ENCODE peak calls at places on chromosomes 3 and 15, in eight cellular contexts. X, M, K, R, G, E, Z and H are unnamed samples.

GRCh38 chr3:160686955-160687535 is 10.1 kb downstream of the ARL14 start:
- DNase-seq in K (no peak), X (peak), R (no peak), Z (no peak), M (no peak), E (no peak), G (no peak), H (no peak)

GRCh38 chr15:70166506-70167087 is 68.9 kb upstream of the TLE3 start:
- DNase-seq in Z (no peak), X (no peak), R (no peak), G (no peak), K (no peak), M (no peak), E (no peak), H (no peak)

GRCh38 chr3:94543161-94543560 is 480.3 kb downstream of the NSUN3 start:
- DNase-seq in E (no peak), G (no peak), M (no peak), K (no peak), Z (no peak), R (no peak), X (no peak), H (no peak)

GRCh38 chr15:82549199-82549665 is 9.0 kb upstream of the RPS17 start:
- DNase-seq in G (no peak), R (no peak), Z (no peak), M (no peak), E (no peak), X (no peak), K (no peak), H (no peak)

GRCh38 chr3:169260296-169260695 is 403.2 kb downstream of the MECOM start:
- DNase-seq in K (no peak), E (no peak), G (no peak), R (no peak), M (no peak), X (no peak), Z (no peak), H (no peak)

GRCh38 chr3:34675383-34676120 is 877.1 kb downstream of the PDCD6IP start:
- DNase-seq in M (no peak), Z (no peak), R (no peak), E (peak), X (no peak), G (no peak), K (no peak), H (no peak)

GRCh38 chr15:65909831-65910230 is 40.5 kb downstream of the RAB11A start:
- DNase-seq in X (no peak), K (no peak), E (no peak), R (no peak), G (no peak), M (no peak), Z (no peak), H (no peak)

GRCh38 chr3:113261996-113262665 is 50.8 kb downstream of the BOC start:
- DNase-seq in X (no peak), K (no peak), R (no peak), E (no peak), G (no peak), Z (no peak), M (no peak), H (no peak)

GRCh38 chr3:151964768-151965167 is 91.3 kb downstream of the SUCNR1 start:
- DNase-seq in X (no peak), G (no peak), E (no peak), M (no peak), K (no peak), R (no peak), Z (no peak), H (no peak)

GRCh38 chr3:35393916-35394315 is 245.4 kb upstream of the ARPP21 start:
- DNase-seq in E (peak), R (no peak), X (no peak), Z (no peak), K (no peak), G (no peak), M (no peak), H (no peak)

GRCh38 chr3:123447749-123448502 is 964 bp downstream of the ADCY5 start:
- DNase-seq in M (peak), G (peak), K (peak), E (no peak), X (no peak), R (no peak), Z (peak), H (no peak)

GRCh38 chr3:25594007-25594502 is 70.7 kb downstream of the TOP2B start:
- DNase-seq in M (no peak), X (peak), E (peak), Z (no peak), G (no peak), R (no peak), K (no peak), H (no peak)

GRCh38 chr3:181948286-181948685 is 236.6 kb downstream of the SOX2 start:
- DNase-seq in M (no peak), R (no peak), G (no peak), Z (no peak), E (no peak), X (no peak), K (no peak), H (no peak)

GRCh38 chr3:69082805-69083204 is 1.9 kb upstream of the ARL6IP5 start:
- DNase-seq in G (no peak), R (no peak), M (peak), Z (peak), K (no peak), E (peak), X (peak), H (peak)

GRCh38 chr3:185264849-185265553 is 11.2 kb upstream of the EHHADH start:
- DNase-seq in Z (no peak), G (no peak), K (no peak), E (no peak), R (no peak), M (no peak), X (no peak), H (no peak)

GRCh38 chr3:198070871-198071270 is 110.9 kb downstream of the LMLN start:
- DNase-seq in Z (no peak), G (no peak), R (no peak), E (no peak), X (no peak), M (no peak), K (no peak), H (no peak)

GRCh38 chr3:127754411-127755304 is 67.7 kb downstream of the MGLL start:
- DNase-seq in R (no peak), M (no peak), E (no peak), G (no peak), X (no peak), Z (no peak), K (no peak), H (no peak)

GRCh38 chr3:146544013-146544928 is at the start of gene PLSCR1:
- DNase-seq in K (peak), Z (peak), R (peak), M (peak), G (peak), E (peak), X (peak), H (peak)

GRCh38 chr15:75578206-75578947 is 738 bp downstream of the PTPN9 start:
- DNase-seq in Z (peak), K (peak), M (peak), X (no peak), R (no peak), E (peak), G (no peak), H (no peak)